ENCODE peak calls at places on chromosome 21, in seven cellular contexts. D, N, Q, I, F, B and W are unnamed samples.
A peak's percentile ranks its signal among the peaks of the same experiment; 100 is the strongest.

GRCh38 chr21:44455524-44456206 is 355 bp downstream of the LRRC3 start:
- DNase-seq in D (no peak), N (peak; percentile 34), Q (peak; percentile 50), I (peak; percentile 81), F (peak; percentile 2), B (peak; percentile 55), W (no peak)

GRCh38 chr21:43854773-43855633 is 10.0 kb upstream of the AGPAT3 start:
- DNase-seq in D (no peak), N (peak; percentile 19), Q (peak; percentile 53), I (peak; percentile 44), F (no peak), B (peak; percentile 28), W (no peak)

GRCh38 chr21:43718872-43719747 is at the start of gene PDXK:
- DNase-seq in D (no peak), N (peak; percentile 87), Q (peak; percentile 93), I (peak; percentile 97), F (peak; percentile 84), B (peak; percentile 92), W (no peak)

GRCh38 chr21:27422435-27422834 is 455.5 kb upstream of the ADAMTS5 start:
- DNase-seq in D (peak; percentile 34), N (no peak), Q (no peak), I (no peak), F (peak; percentile 33), B (no peak), W (no peak)

GRCh38 chr21:20016431-20017005 is 981.7 kb upstream of the NCAM2 start:
- DNase-seq in D (no peak), N (no peak), Q (no peak), I (no peak), F (no peak), B (no peak), W (no peak)

GRCh38 chr21:29436143-29436542 is 137.4 kb downstream of the BACH1 start:
- DNase-seq in D (no peak), N (peak; percentile 90), Q (no peak), I (no peak), F (no peak), B (no peak), W (no peak)

GRCh38 chr21:32463889-32464300 is 51.4 kb downstream of the EVA1C start:
- DNase-seq in D (peak; percentile 97), N (peak; percentile 97), Q (no peak), I (no peak), F (peak; percentile 97), B (no peak), W (peak; percentile 81)

GRCh38 chr21:43736224-43736883 is 17.4 kb downstream of the PDXK start:
- DNase-seq in D (no peak), N (no peak), Q (no peak), I (no peak), F (no peak), B (no peak), W (no peak)

GRCh38 chr21:25188639-25189038 is 418.6 kb downstream of the MRPL39 start:
- DNase-seq in D (no peak), N (no peak), Q (peak; percentile 60), I (no peak), F (no peak), B (no peak), W (no peak)

GRCh38 chr21:29177800-29178199 is 47.4 kb downstream of the MAP3K7CL start:
- DNase-seq in D (no peak), N (no peak), Q (no peak), I (no peak), F (no peak), B (no peak), W (no peak)

GRCh38 chr21:46000182-46000730 is 18.7 kb downstream of the COL6A1 start:
- DNase-seq in D (no peak), N (no peak), Q (no peak), I (peak; percentile 41), F (no peak), B (no peak), W (no peak)

GRCh38 chr21:38496224-38496623 is 2.1 kb downstream of the ERG start:
- DNase-seq in D (no peak), N (no peak), Q (no peak), I (no peak), F (no peak), B (no peak), W (no peak)

GRCh38 chr21:38499296-38499695 is 1.0 kb upstream of the ERG start:
- DNase-seq in D (no peak), N (peak; percentile 22), Q (no peak), I (no peak), F (no peak), B (no peak), W (no peak)

GRCh38 chr21:38500073-38500472 is 1.8 kb upstream of the ERG start:
- DNase-seq in D (no peak), N (no peak), Q (no peak), I (no peak), F (no peak), B (no peak), W (no peak)

GRCh38 chr21:38495242-38495641 is 3.0 kb downstream of the ERG start:
- DNase-seq in D (no peak), N (no peak), Q (no peak), I (no peak), F (no peak), B (no peak), W (no peak)

DNA sequence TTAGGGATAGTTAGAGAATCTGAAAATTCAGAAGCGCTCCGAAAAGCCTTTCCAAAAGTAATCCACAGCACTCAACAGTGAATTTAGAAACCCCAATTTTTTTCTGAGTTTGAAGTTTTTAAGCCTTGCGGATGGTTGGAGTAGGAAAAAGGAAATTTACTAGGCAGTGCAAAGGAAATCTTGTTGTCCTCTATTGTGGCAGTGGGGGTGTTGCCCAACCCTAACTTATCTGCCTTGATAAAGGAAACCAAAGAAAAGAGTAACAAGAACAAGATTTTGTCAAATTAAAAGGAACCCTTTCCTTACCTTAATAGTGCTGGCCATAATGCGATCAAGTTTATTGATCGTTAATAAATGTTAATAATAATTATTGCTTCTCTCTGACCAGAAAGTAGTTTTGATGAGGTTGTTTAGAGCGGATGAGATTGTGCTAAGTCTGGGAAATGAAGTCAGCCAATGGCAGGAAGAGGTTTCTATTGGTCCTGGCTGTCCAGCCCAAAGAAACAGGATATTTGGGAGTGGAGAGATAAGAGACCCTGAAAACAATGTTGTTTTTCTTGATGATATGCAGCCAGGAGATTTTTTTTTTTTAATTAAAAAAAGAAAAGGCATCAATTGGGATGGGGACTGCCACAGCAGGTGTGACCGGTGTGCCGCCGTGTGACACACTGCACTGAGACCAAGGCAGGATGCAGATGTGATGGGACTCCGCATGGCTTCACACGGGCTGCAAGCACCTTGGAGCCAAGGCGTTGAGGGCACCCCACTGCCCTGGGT is at the start of gene ERG:
- DNase-seq in D (no peak), N (peak; percentile 27), Q (no peak), I (no peak), F (no peak), B (no peak), W (no peak)
- H3K4me3 ChIP-seq in D (no peak within 1 kb of the TSS), N (no peak within 1 kb of the TSS), Q (no peak within 1 kb of the TSS), I (no peak within 1 kb of the TSS), F (no peak within 1 kb of the TSS), B (no peak within 1 kb of the TSS), W (no peak within 1 kb of the TSS)

DNA sequence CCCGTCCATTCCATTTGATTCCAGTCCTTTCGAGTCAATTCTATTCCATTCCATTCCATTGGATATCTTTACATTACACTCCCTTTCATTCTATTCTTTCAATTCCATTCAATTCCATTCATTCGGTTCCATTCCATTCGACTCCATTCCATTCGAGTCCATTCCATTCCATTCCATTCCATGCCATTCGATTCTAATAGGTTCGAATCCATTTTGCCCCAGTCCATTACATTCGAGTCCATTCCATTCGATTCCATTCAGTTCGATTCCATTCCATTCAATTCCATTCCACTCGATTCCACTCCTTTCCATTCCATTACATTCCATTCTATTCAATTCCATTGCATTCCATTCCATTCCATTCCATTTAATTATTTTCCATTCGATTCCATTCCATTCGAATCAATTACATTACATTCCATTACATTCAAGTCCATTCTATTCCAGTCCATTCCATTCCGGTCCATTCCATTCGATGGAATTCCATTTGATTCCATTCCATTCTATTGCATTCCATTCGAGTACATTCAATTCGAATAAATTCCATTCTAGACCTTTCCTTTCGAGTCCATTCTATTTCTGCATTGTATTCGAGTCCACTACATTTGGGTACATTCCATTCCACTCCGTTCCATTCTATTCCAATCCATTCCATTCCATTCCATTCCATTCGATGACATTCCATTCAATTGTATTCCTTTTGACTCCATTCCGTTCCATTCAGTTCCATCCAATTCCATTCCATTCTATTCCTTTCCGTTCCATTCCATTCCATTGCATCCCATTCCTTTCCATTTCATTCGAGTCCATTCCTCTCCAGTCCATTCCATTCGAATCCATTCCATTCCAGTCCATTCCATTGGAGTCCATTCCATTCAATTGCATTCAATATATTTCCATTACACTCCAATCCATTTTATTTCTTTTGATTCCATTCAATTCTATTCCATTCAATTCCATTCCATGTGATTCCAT is 2604.8 kb upstream of the TPTE start:
- DNase-seq in D (no peak), N (no peak), Q (no peak), I (no peak), F (no peak), B (no peak), W (no peak)
- TF ChIP-seq CTCF in D (no peak), N (no peak), Q (no peak), I (no peak), F (no peak), B (no peak), W (no peak)

GRCh38 chr21:34100337-34100736 is 27.0 kb downstream of the MRPS6 start:
- DNase-seq in D (no peak), N (no peak), Q (no peak), I (no peak), F (no peak), B (no peak), W (no peak)
- H3K4me3 ChIP-seq in D (no peak overlapping the region), N (no peak overlapping the region), Q (no peak overlapping the region), I (no peak overlapping the region), F (no peak overlapping the region), B (no peak overlapping the region), W (no peak overlapping the region)

GRCh38 chr21:34878501-34878900 is 170.6 kb downstream of the RUNX1 start:
- DNase-seq in D (no peak), N (no peak), Q (no peak), I (no peak), F (no peak), B (no peak), W (no peak)

GRCh38 chr21:34874689-34875513 is 174.2 kb downstream of the RUNX1 start:
- DNase-seq in D (no peak), N (no peak), Q (peak; percentile 41), I (no peak), F (no peak), B (no peak), W (no peak)

GRCh38 chr21:34875830-34876229 is 173.3 kb downstream of the RUNX1 start:
- DNase-seq in D (no peak), N (no peak), Q (no peak), I (no peak), F (peak; percentile 22), B (no peak), W (no peak)

GRCh38 chr21:34878940-34879339 is 170.2 kb downstream of the RUNX1 start:
- DNase-seq in D (no peak), N (no peak), Q (no peak), I (no peak), F (no peak), B (no peak), W (no peak)

DNA sequence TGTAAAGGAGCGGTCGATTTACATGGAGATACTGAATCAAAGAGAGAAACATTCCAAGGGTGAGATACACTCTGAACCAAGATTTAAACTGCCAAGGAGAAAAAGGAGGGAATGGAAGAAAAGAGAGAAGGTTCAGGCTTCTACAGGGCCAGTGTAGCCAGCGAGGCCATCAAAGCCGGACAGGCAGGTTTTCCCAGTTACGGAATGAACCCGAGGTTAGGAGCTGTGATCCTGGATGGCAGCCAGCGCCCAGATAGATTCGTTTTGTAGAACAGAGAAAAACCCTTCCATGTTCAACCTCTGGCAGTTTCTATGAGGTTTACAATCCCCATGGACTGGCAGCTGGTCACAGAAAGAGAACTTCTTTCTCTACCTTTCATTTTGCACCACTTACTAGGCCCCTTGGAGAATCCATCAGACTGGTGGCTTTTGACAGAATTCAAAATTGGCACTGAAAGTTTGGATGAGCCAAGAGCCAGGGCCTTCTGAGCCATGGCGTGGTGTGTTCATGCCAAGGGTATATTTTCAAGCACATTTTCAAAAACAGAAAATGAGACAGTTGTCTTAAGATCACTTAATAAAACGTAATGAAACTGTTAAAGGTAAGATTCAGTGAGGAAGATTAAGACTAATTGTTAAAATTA is 171.5 kb downstream of the RUNX1 start:
- DNase-seq in D (no peak), N (no peak), Q (no peak), I (peak; percentile 88), F (no peak), B (no peak), W (no peak)
- TF ChIP-seq CTCF in D (no peak), N (no peak), Q (no peak), I (no peak), F (no peak), B (no peak), W (no peak)